ENCODE peak calls at places on chromosomes 7 and 10, in nine cellular contexts. X is psoas muscle; O is tibial artery; V is CD4-positive, CD25-positive, alpha-beta regulatory T cell; M is kidney epithelial cell; S is heart right ventricle; Y is astrocyte of the spinal cord; N is left ventricle myocardium inferior; U is HCT116. Q is an unnamed sample.

GRCh38 chr10:7649673-7650330 is 17.0 kb downstream of the ITIH5 start:
- DNase-seq in X (no peak), O (peak), V (no peak), M (no peak), S (peak), Y (no peak), N (no peak), U (peak), Q (no peak)

GRCh38 chr7:64775289-64775688 is 18.9 kb upstream of the ZNF138 start:
- DNase-seq in X (no peak), O (no peak), V (no peak), M (no peak), S (no peak), Y (no peak), N (no peak), U (no peak), Q (no peak)

GRCh38 chr7:49333180-49333881 is 409.0 kb downstream of the CDC14C start:
- DNase-seq in X (no peak), O (no peak), V (no peak), M (no peak), S (no peak), Y (no peak), N (no peak), U (no peak), Q (no peak)

GRCh38 chr7:14073543-14073942 is 84.1 kb upstream of the ETV1 start:
- DNase-seq in X (no peak), O (no peak), V (no peak), M (no peak), S (peak), Y (no peak), N (no peak), U (no peak), Q (no peak)

GRCh38 chr7:149883452-149883861 is 9.7 kb downstream of the ATP6V0E2 start:
- DNase-seq in X (peak), O (no peak), V (peak), M (no peak), S (peak), Y (peak), N (peak), U (peak), Q (peak)

GRCh38 chr10:86888585-86889381 is 68.6 kb downstream of the MMRN2 start:
- DNase-seq in X (no peak), O (no peak), V (no peak), M (peak), S (no peak), Y (peak), N (no peak), U (no peak), Q (no peak)

GRCh38 chr7:3493499-3493898 is 192.4 kb downstream of the SDK1 start:
- DNase-seq in X (no peak), O (no peak), V (no peak), M (peak), S (no peak), Y (peak), N (no peak), U (no peak), Q (no peak)

GRCh38 chr10:36094091-36094490 is 452.0 kb upstream of the FZD8 start:
- DNase-seq in X (peak), O (no peak), V (no peak), M (no peak), S (peak), Y (no peak), N (no peak), U (no peak), Q (no peak)

GRCh38 chr10:72081772-72082590 is 6.4 kb downstream of the SPOCK2 start:
- DNase-seq in X (peak), O (no peak), V (no peak), M (no peak), S (no peak), Y (no peak), N (no peak), U (no peak), Q (no peak)

GRCh38 chr10:128063736-128064614 is 62.2 kb downstream of the MKI67 start:
- DNase-seq in X (no peak), O (peak), V (peak), M (no peak), S (no peak), Y (no peak), N (no peak), U (no peak), Q (peak)

GRCh38 chr7:3753868-3754267 is 452.8 kb downstream of the SDK1 start:
- DNase-seq in X (no peak), O (no peak), V (no peak), M (no peak), S (no peak), Y (no peak), N (no peak), U (no peak), Q (no peak)

GRCh38 chr7:44153948-44154335 is 12.8 kb upstream of the MYL7 start:
- DNase-seq in X (no peak), O (peak), V (no peak), M (no peak), S (no peak), Y (no peak), N (no peak), U (no peak), Q (no peak)

GRCh38 chr7:3591944-3592343 is 290.9 kb downstream of the SDK1 start:
- DNase-seq in X (no peak), O (no peak), V (no peak), M (no peak), S (no peak), Y (no peak), N (no peak), U (no peak), Q (no peak)

GRCh38 chr10:74333174-74333573 is 182.2 kb downstream of the ADK start:
- DNase-seq in X (no peak), O (no peak), V (no peak), M (no peak), S (no peak), Y (peak), N (no peak), U (no peak), Q (no peak)

GRCh38 chr7:27103489-27104226 is 1.2 kb upstream of the HOXA2 start:
- DNase-seq in X (no peak), O (no peak), V (no peak), M (no peak), S (no peak), Y (peak), N (no peak), U (no peak), Q (no peak)

GRCh38 chr7:37405603-37406122 is 43.0 kb downstream of the ELMO1 start:
- DNase-seq in X (no peak), O (peak), V (no peak), M (no peak), S (peak), Y (no peak), N (peak), U (no peak), Q (no peak)

GRCh38 chr10:96995851-96996250 is 163.8 kb downstream of the LCOR start:
- DNase-seq in X (no peak), O (no peak), V (no peak), M (no peak), S (no peak), Y (peak), N (no peak), U (no peak), Q (no peak)

GRCh38 chr7:27115161-27116018 is 12.9 kb upstream of the HOXA2 start:
- DNase-seq in X (peak), O (no peak), V (no peak), M (peak), S (no peak), Y (peak), N (no peak), U (peak), Q (peak)

GRCh38 chr10:35182631-35183510 is 56.2 kb downstream of the CREM start:
- DNase-seq in X (no peak), O (no peak), V (no peak), M (no peak), S (no peak), Y (no peak), N (no peak), U (no peak), Q (no peak)

GRCh38 chr7:95404316-95404715 is 8.1 kb upstream of the PON3 start:
- DNase-seq in X (no peak), O (no peak), V (no peak), M (no peak), S (peak), Y (peak), N (peak), U (no peak), Q (no peak)

GRCh38 chr7:118182618-118183253 is 1.2 kb upstream of the LSM8 start:
- DNase-seq in X (no peak), O (no peak), V (no peak), M (no peak), S (no peak), Y (no peak), N (no peak), U (no peak), Q (no peak)

GRCh38 chr7:46854958-46855473 is 726.9 kb downstream of the TNS3 start:
- DNase-seq in X (no peak), O (no peak), V (no peak), M (no peak), S (no peak), Y (peak), N (no peak), U (no peak), Q (no peak)

GRCh38 chr10:79417731-79418130 is 27.7 kb downstream of the ZCCHC24 start:
- DNase-seq in X (peak), O (peak), V (no peak), M (no peak), S (no peak), Y (no peak), N (peak), U (no peak), Q (no peak)

GRCh38 chr10:2282194-2282593 is 544.9 kb upstream of the ADARB2 start:
- DNase-seq in X (no peak), O (no peak), V (no peak), M (no peak), S (no peak), Y (no peak), N (no peak), U (no peak), Q (no peak)

GRCh38 chr7:158051372-158051760 is 536.3 kb downstream of the PTPRN2 start:
- DNase-seq in X (no peak), O (peak), V (no peak), M (no peak), S (no peak), Y (no peak), N (no peak), U (no peak), Q (no peak)

GRCh38 chr7:46654546-46655443 is 733.7 kb upstream of the IGFBP3 start:
- DNase-seq in X (no peak), O (no peak), V (no peak), M (peak), S (no peak), Y (no peak), N (no peak), U (no peak), Q (no peak)

GRCh38 chr10:26860026-26860541 is 674 bp downstream of the ABI1 start:
- DNase-seq in X (peak), O (peak), V (peak), M (peak), S (peak), Y (peak), N (peak), U (no peak), Q (peak)

GRCh38 chr7:30936650-30937245 is 25.1 kb downstream of the AQP1 start:
- DNase-seq in X (no peak), O (no peak), V (no peak), M (no peak), S (no peak), Y (no peak), N (no peak), U (no peak), Q (no peak)

GRCh38 chr10:80154978-80155695 is 22.6 kb downstream of the PLAC9 start:
- DNase-seq in X (no peak), O (no peak), V (no peak), M (no peak), S (no peak), Y (peak), N (no peak), U (no peak), Q (no peak)

GRCh38 chr10:132904169-132904813 is 38.1 kb downstream of the CFAP46 start:
- DNase-seq in X (peak), O (no peak), V (no peak), M (no peak), S (no peak), Y (peak), N (peak), U (peak), Q (no peak)

GRCh38 chr7:131011437-131011752 is 277.4 kb upstream of the KLF14 start:
- DNase-seq in X (peak), O (no peak), V (no peak), M (no peak), S (no peak), Y (no peak), N (no peak), U (no peak), Q (no peak)
- H3K4me3 ChIP-seq in X (no peak), O (no peak), V (peak), M (no peak), S (no peak), Y (no peak), N (no peak), U (no peak), Q (no peak)

GRCh38 chr10:103854265-103854686 is 1.1 kb downstream of the SH3PXD2A start:
- DNase-seq in X (no peak), O (peak), V (no peak), M (no peak), S (peak), Y (peak), N (no peak), U (no peak), Q (no peak)

GRCh38 chr10:103853428-103854264 is 1.7 kb downstream of the SH3PXD2A start:
- DNase-seq in X (no peak), O (peak), V (no peak), M (no peak), S (no peak), Y (no peak), N (no peak), U (no peak), Q (no peak)

GRCh38 chr10:103851261-103851660 is 4.1 kb downstream of the SH3PXD2A start:
- DNase-seq in X (no peak), O (peak), V (no peak), M (no peak), S (no peak), Y (no peak), N (no peak), U (no peak), Q (no peak)

GRCh38 chr10:103852189-103852711 is 3.1 kb downstream of the SH3PXD2A start:
- DNase-seq in X (peak), O (peak), V (no peak), M (no peak), S (peak), Y (peak), N (peak), U (no peak), Q (no peak)

GRCh38 chr10:103852856-103853255 is 2.5 kb downstream of the SH3PXD2A start:
- DNase-seq in X (no peak), O (peak), V (no peak), M (no peak), S (peak), Y (no peak), N (no peak), U (no peak), Q (no peak)
- H3K4me3 ChIP-seq in X (peak), O (no peak), V (no peak), M (no peak), S (no peak), Y (no peak), N (peak), U (no peak), Q (no peak)

GRCh38 chr10:664893-665292 is 24.6 kb downstream of the DIP2C start:
- DNase-seq in X (no peak), O (no peak), V (no peak), M (no peak), S (no peak), Y (no peak), N (no peak), U (no peak), Q (no peak)

GRCh38 chr10:667096-667495 is 22.4 kb downstream of the DIP2C start:
- DNase-seq in X (no peak), O (peak), V (no peak), M (no peak), S (no peak), Y (no peak), N (no peak), U (no peak), Q (no peak)

GRCh38 chr10:664248-664647 is 25.2 kb downstream of the DIP2C start:
- DNase-seq in X (no peak), O (no peak), V (no peak), M (no peak), S (no peak), Y (no peak), N (no peak), U (no peak), Q (no peak)

GRCh38 chr10:666237-667012 is 23.0 kb downstream of the DIP2C start:
- DNase-seq in X (no peak), O (peak), V (no peak), M (no peak), S (no peak), Y (no peak), N (no peak), U (no peak), Q (no peak)

GRCh38 chr10:665579-666091 is 23.8 kb downstream of the DIP2C start:
- DNase-seq in X (no peak), O (peak), V (no peak), M (no peak), S (peak), Y (no peak), N (peak), U (no peak), Q (no peak)
- H3K4me3 ChIP-seq in X (peak), O (peak), V (no peak), M (no peak), S (peak), Y (no peak), N (peak), U (no peak), Q (peak)

DNA sequence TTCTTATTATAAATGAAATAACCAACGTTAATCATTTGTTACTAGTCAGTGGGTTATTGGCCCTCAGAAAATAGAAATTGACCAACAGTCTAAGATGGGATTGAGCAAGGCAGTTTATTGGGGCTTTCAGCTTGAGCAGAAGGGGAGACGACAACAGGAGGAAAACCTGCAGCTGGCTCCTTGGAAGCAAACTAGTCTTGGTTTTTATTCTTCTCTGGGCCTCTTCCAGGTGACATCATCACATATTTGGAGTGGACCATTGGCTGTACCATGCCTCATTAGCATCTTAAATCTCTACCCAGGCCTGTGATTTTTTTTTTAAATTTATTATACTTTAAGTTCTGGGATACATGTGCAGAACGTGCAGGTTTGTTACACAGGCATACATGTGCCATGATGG is 59.0 kb upstream of the CSTF2T start:
- DNase-seq in X (no peak), O (no peak), V (no peak), M (no peak), S (no peak), Y (no peak), N (no peak), U (no peak), Q (no peak)
- H3K4me3 ChIP-seq in X (no peak), O (no peak), V (no peak), M (no peak), S (no peak), Y (no peak), N (no peak), U (no peak), Q (no peak)

GRCh38 chr7:102291916-102292267 is 5.2 kb downstream of the SH2B2 start:
- DNase-seq in X (no peak), O (no peak), V (no peak), M (no peak), S (no peak), Y (no peak), N (no peak), U (no peak), Q (no peak)
- H3K4me3 ChIP-seq in X (no peak), O (no peak), V (no peak), M (no peak), S (no peak), Y (no peak), N (no peak), U (no peak), Q (no peak)

DNA sequence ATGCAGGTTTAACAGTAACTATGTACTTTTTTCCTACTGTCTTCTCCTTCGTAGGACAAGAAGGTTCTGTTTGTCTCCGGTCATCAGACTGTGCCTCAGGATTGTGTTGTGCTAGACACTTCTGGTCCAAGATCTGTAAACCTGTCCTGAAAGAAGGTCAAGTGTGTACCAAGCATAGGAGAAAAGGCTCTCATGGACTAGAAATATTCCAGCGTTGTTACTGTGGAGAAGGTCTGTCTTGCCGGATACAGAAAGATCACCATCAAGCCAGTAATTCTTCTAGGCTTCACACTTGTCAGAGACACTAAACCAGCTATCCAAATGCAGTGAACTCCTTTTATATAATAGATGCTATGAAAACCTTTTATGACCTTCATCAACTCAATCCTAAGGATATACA is 2.4 kb downstream of the DKK1 start:
- DNase-seq in X (no peak), O (no peak), V (no peak), M (no peak), S (no peak), Y (no peak), N (no peak), U (no peak), Q (no peak)
- H3K4me3 ChIP-seq in X (no peak), O (no peak), V (no peak), M (no peak), S (no peak), Y (peak), N (no peak), U (peak), Q (no peak)